ENCODE peak calls at places on chromosomes 16 and 17, in five cellular contexts. P is mucosa of descending colon; J is LNCaP clone FGC; Z is CD4-positive, alpha-beta memory T cell; R is lower leg skin. D is an unnamed sample.

GRCh38 chr17:1793447-1793806 is 31.6 kb downstream of the SERPINF1 start:
- DNase-seq in P (no peak), J (no peak), Z (no peak), R (no peak), D (no peak)

GRCh38 chr17:60390223-60390622 is 1.7 kb downstream of the USP32 start:
- DNase-seq in P (no peak), J (no peak), Z (no peak), R (no peak), D (peak)

GRCh38 chr16:29306953-29307597 is 99.4 kb downstream of the NPIPB11 start:
- DNase-seq in P (no peak), J (no peak), Z (no peak), R (no peak), D (peak)

GRCh38 chr16:81711609-81712329 is 67.3 kb upstream of the PLCG2 start:
- DNase-seq in P (no peak), J (no peak), Z (no peak), R (no peak), D (peak)

GRCh38 chr17:44122825-44123355 is 551 bp downstream of the HDAC5 start:
- DNase-seq in P (peak), J (no peak), Z (no peak), R (no peak), D (no peak)

GRCh38 chr17:13537871-13538643 is 63.7 kb downstream of the HS3ST3A1 start:
- DNase-seq in P (no peak), J (no peak), Z (no peak), R (no peak), D (no peak)

GRCh38 chr17:75126954-75127353 is 4.6 kb downstream of the NT5C start:
- DNase-seq in P (no peak), J (no peak), Z (no peak), R (no peak), D (no peak)

GRCh38 chr16:24504467-24505345 is 34.7 kb upstream of the RBBP6 start:
- DNase-seq in P (no peak), J (peak), Z (peak), R (peak), D (peak)

GRCh38 chr17:42192189-42193126 is 1.8 kb downstream of the GHDC start:
- DNase-seq in P (no peak), J (no peak), Z (no peak), R (no peak), D (no peak)

GRCh38 chr17:44198721-44199552 is 747 bp downstream of the ATXN7L3 start:
- DNase-seq in P (peak), J (no peak), Z (peak), R (no peak), D (peak)

GRCh38 chr17:72474243-72474642 is 353.4 kb downstream of the SOX9 start:
- DNase-seq in P (no peak), J (no peak), Z (no peak), R (no peak), D (no peak)

GRCh38 chr17:70318061-70318460 is 148.7 kb downstream of the KCNJ2 start:
- DNase-seq in P (no peak), J (no peak), Z (no peak), R (no peak), D (no peak)

GRCh38 chr16:50538411-50539052 is 9.7 kb upstream of the NKD1 start:
- DNase-seq in P (no peak), J (no peak), Z (no peak), R (no peak), D (no peak)
- H3K4me3 ChIP-seq in P (no peak), J (no peak), Z (no peak), R (no peak), D (no peak)

GRCh38 chr16:57285379-57285778 is 907 bp upstream of the PLLP start:
- DNase-seq in P (no peak), J (no peak), Z (no peak), R (no peak), D (no peak)
- H3K4me3 ChIP-seq in P (no peak), J (peak), Z (no peak), R (no peak), D (no peak)

GRCh38 chr16:84507011-84507982 is 2.8 kb upstream of the MEAK7 start:
- DNase-seq in P (peak), J (no peak), Z (no peak), R (no peak), D (no peak)

GRCh38 chr16:84508502-84508901 is 4.0 kb upstream of the MEAK7 start:
- DNase-seq in P (no peak), J (no peak), Z (peak), R (no peak), D (no peak)

GRCh38 chr16:84511821-84512220 is 7.4 kb upstream of the MEAK7 start:
- DNase-seq in P (peak), J (no peak), Z (no peak), R (no peak), D (no peak)

GRCh38 chr16:84511180-84511800 is 6.8 kb upstream of the MEAK7 start:
- DNase-seq in P (peak), J (no peak), Z (peak), R (peak), D (peak)

GRCh38 chr16:84509032-84509950 is 4.8 kb upstream of the MEAK7 start:
- DNase-seq in P (peak), J (no peak), Z (no peak), R (no peak), D (no peak)
- H3K4me3 ChIP-seq in P (no peak), J (no peak), Z (no peak), R (no peak), D (no peak)

DNA sequence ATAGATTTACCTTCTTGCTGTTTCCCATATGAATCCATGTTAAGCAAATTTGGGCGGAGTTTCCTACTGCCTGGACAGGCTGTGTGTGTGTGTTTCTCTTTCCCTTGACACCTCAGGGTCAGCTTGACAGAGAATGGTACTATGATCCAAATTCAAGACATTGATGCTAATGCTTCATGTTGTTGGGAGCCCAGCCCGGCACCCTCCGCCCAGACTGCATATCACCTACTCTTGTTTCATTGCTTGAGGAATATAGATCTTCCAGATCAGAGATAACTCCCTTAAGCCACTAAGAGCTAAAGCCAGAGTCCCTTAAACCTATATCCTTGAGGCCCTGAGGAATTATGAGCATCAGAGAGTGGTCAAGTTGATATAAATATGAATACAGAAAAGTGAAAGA is 69.8 kb downstream of the WIPI1 start:
- DNase-seq in P (no peak), J (no peak), Z (no peak), R (no peak), D (no peak)
- H3K4me3 ChIP-seq in P (no peak), J (no peak), Z (no peak), R (no peak), D (no peak)